ENCODE peak calls at places on chromosomes 5 and 9, in four cellular contexts. O is effector CD4-positive, alpha-beta T cell; C is T1000; H is tibial nerve. D is an unnamed sample.

GRCh38 chr5:54514841-54515432 is 2.6 kb upstream of the SNX18 start:
- DNase-seq in O (no peak), C (no peak), H (no peak), D (no peak)

GRCh38 chr5:135878156-135878620 is 17.5 kb downstream of the IL9 start:
- DNase-seq in O (no peak), C (no peak), H (no peak), D (no peak)

GRCh38 chr9:5557606-5558587 is 47.6 kb downstream of the PDCD1LG2 start:
- DNase-seq in O (peak; percentile 26), C (no peak), H (peak; percentile 20), D (no peak)

GRCh38 chr5:174608631-174609097 is 115.7 kb upstream of the MSX2 start:
- DNase-seq in O (no peak), C (no peak), H (peak; percentile 14), D (peak; percentile 64)

GRCh38 chr9:86027767-86028166 is 71.6 kb downstream of the GOLM1 start:
- DNase-seq in O (no peak), C (no peak), H (no peak), D (no peak)

GRCh38 chr5:55850839-55851674 is at the start of gene IL31RA:
- DNase-seq in O (no peak), C (peak; percentile 49), H (no peak), D (no peak)

GRCh38 chr9:88280816-88281382 is 107.3 kb upstream of the SPIN1 start:
- DNase-seq in O (no peak), C (peak; percentile 15), H (no peak), D (no peak)

GRCh38 chr5:6713274-6714181 is at the start of gene TENT4A:
- DNase-seq in O (peak; percentile 20), C (no peak), H (no peak), D (no peak)

GRCh38 chr9:71465392-71465791 is 302.9 kb downstream of the CEMIP2 start:
- DNase-seq in O (no peak), C (no peak), H (no peak), D (no peak)

GRCh38 chr9:93582550-93582949 is 6.2 kb downstream of the PHF2 start:
- DNase-seq in O (no peak), C (no peak), H (no peak), D (no peak)

GRCh38 chr5:122093415-122093814 is 15.4 kb upstream of the LOX start:
- DNase-seq in O (no peak), C (no peak), H (no peak), D (no peak)

GRCh38 chr5:150114102-150114641 is 27.8 kb upstream of the CSF1R start:
- DNase-seq in O (no peak), C (no peak), H (peak; percentile 4), D (no peak)

GRCh38 chr9:130433168-130433946 is 11.4 kb upstream of the ASS1 start:
- DNase-seq in O (no peak), C (no peak), H (no peak), D (no peak)

GRCh38 chr9:120680161-120680560 is 34.1 kb downstream of the MEGF9 start:
- DNase-seq in O (no peak), C (no peak), H (no peak), D (no peak)

GRCh38 chr5:9653811-9654210 is 23.7 kb upstream of the TAS2R1 start:
- DNase-seq in O (no peak), C (no peak), H (no peak), D (no peak)

GRCh38 chr5:32462618-32463017 is 18.1 kb upstream of the ZFR start:
- DNase-seq in O (no peak), C (peak; percentile 24), H (no peak), D (no peak)

GRCh38 chr5:92144824-92145223 is 761.7 kb upstream of the ARRDC3 start:
- DNase-seq in O (no peak), C (no peak), H (no peak), D (no peak)

GRCh38 chr5:118006229-118006628 is 982.1 kb downstream of the DTWD2 start:
- DNase-seq in O (no peak), C (no peak), H (no peak), D (no peak)

GRCh38 chr9:108058137-108058779 is 568.7 kb upstream of the KLF4 start:
- DNase-seq in O (no peak), C (no peak), H (no peak), D (no peak)

GRCh38 chr5:119512277-119512676 is 60.0 kb downstream of the HSD17B4 start:
- DNase-seq in O (no peak), C (no peak), H (no peak), D (no peak)

D was measured in suprapubic skin.